ENCODE peak calls at places on chromosome 22, in six cellular contexts. J is SK-N-SH, G is HepG2, Z is K562, X is H1, K is GM12878. L is an unnamed sample.

GRCh38 chr22:22099833-22100812 is 117.5 kb upstream of the TOP3B start:
- DNase-seq in J (no peak), G (no peak), Z (peak), X (no peak), K (no peak), L (no peak)

GRCh38 chr22:50161508-50162390 is 8.8 kb upstream of the PANX2 start:
- DNase-seq in J (no peak), G (no peak), Z (no peak), X (no peak), K (no peak), L (no peak)

GRCh38 chr22:24694971-24695928 is 79.3 kb downstream of the PIWIL3 start:
- DNase-seq in J (no peak), G (no peak), Z (no peak), X (no peak), K (no peak), L (no peak)

GRCh38 chr22:44261164-44261860 is 51.4 kb downstream of the SHISAL1 start:
- DNase-seq in J (no peak), G (no peak), Z (no peak), X (no peak), K (no peak), L (no peak)

GRCh38 chr22:33715626-33716025 is 204.7 kb downstream of the LARGE1 start:
- DNase-seq in J (no peak), G (no peak), Z (no peak), X (no peak), K (no peak), L (no peak)

GRCh38 chr22:32996702-32997101 is 61.5 kb downstream of the SYN3 start:
- DNase-seq in J (no peak), G (no peak), Z (no peak), X (no peak), K (no peak), L (no peak)

GRCh38 chr22:24391836-24392217 is 35.6 kb upstream of the ADORA2A start:
- DNase-seq in J (peak), G (no peak), Z (no peak), X (no peak), K (no peak), L (no peak)

GRCh38 chr22:27380826-27381225 is 420.7 kb downstream of the MN1 start:
- DNase-seq in J (peak), G (no peak), Z (no peak), X (no peak), K (no peak), L (no peak)

GRCh38 chr22:27876684-27877083 is 42.4 kb downstream of the PITPNB start:
- DNase-seq in J (no peak), G (no peak), Z (no peak), X (no peak), K (no peak), L (no peak)

GRCh38 chr22:31872209-31872608 is 72.1 kb upstream of the YWHAH start:
- DNase-seq in J (peak), G (peak), Z (peak), X (no peak), K (no peak), L (no peak)

GRCh38 chr22:50700387-50701075 is 27.9 kb downstream of the SHANK3 start:
- DNase-seq in J (no peak), G (peak), Z (no peak), X (no peak), K (no peak), L (no peak)

GRCh38 chr22:44151661-44152060 is 29.1 kb upstream of the PARVG start:
- DNase-seq in J (no peak), G (no peak), Z (no peak), X (no peak), K (no peak), L (no peak)

DNA sequence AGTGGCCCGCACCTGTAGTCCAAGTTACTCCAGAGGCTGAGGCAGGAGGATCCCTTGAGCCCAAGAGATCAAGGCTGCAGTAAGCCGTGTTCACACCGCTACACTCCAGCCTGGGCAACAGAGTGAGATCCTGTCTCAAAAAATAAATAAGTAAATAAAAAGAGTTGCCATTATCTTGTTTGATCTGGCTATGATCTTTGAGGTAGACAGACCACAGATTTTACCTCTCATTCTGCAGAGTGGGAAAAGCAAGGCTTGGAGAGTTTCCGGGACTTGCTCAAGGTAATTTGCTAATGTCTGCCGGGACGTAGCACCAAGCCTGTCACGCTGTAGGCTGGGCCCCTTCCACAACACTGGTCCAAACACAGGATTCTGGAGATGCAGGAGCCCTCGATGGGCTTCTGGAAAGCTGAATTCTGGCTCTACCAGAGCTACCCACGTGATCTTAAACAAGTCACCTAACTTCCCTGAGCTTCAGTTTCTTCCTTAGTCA is 6.8 kb downstream of the GRAP2 start:
- DNase-seq in J (no peak), G (no peak), Z (no peak), X (no peak), K (no peak), L (no peak)
- H3K4me3 ChIP-seq in J (no peak), G (no peak), Z (no peak), X (no peak), K (peak), L (no peak)

GRCh38 chr22:19599626-19600243 is 75.5 kb upstream of the CLDN5 start:
- DNase-seq in J (no peak), G (no peak), Z (no peak), X (no peak), K (no peak), L (no peak)
- H3K27ac ChIP-seq in J (no peak), G (no peak), Z (no peak), X (no peak), K (no peak), L (no peak)

DNA sequence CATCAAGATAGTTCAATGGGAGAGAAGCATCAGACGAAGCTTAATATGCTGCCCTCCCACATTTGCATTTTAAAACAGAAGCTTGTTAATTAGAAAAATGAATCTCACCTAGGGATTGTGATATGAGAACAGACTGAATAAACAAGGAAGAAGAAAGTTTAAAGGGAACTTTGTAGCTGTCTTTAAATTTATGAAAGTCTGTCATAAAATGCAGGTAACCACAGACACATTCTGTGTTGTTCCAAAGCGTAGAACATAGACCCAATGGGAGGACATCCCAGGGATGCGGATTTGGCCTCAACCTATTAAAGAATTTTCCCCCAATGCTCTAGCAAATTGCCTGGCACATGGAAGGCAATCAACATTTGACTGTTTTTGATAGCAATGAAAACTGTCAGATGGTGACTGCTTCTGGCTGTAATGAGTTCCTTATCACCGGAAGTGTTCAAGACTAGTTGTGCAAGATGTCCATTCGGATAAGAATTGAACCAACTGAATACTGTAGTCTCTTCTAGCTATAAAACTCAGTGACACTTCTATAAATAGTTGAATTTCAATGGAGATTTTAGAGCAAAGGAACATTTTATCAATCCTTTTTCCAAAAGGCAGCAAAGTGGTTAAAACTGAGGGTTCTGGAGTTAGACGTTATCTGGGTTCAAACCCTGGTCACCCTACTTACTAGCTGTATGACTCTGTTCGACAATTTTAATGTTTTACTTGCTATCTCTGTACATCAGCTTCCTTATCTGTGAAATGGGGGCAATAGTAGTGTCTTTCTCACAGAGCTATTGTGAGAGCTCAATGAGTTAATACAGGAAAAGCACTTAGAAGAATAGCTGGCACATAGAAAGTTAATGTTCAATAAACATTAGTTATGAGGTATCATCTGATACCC is 64.9 kb downstream of the LIF start:
- DNase-seq in J (no peak), G (no peak), Z (peak), X (no peak), K (no peak), L (no peak)
- TF ChIP-seq GABPA in J (no peak), G (no peak), Z (peak), X (no peak), K (no peak), L (no peak)

GRCh38 chr22:47210112-47210657 is 447.7 kb downstream of the TBC1D22A start:
- DNase-seq in J (no peak), G (no peak), Z (no peak), X (no peak), K (no peak), L (no peak)

GRCh38 chr22:47207846-47208554 is 445.6 kb downstream of the TBC1D22A start:
- DNase-seq in J (no peak), G (no peak), Z (no peak), X (no peak), K (no peak), L (no peak)

GRCh38 chr22:47209077-47209514 is 446.6 kb downstream of the TBC1D22A start:
- DNase-seq in J (no peak), G (no peak), Z (no peak), X (no peak), K (no peak), L (no peak)

GRCh38 chr22:47210686-47211085 is 448.2 kb downstream of the TBC1D22A start:
- DNase-seq in J (no peak), G (no peak), Z (no peak), X (no peak), K (no peak), L (no peak)

DNA sequence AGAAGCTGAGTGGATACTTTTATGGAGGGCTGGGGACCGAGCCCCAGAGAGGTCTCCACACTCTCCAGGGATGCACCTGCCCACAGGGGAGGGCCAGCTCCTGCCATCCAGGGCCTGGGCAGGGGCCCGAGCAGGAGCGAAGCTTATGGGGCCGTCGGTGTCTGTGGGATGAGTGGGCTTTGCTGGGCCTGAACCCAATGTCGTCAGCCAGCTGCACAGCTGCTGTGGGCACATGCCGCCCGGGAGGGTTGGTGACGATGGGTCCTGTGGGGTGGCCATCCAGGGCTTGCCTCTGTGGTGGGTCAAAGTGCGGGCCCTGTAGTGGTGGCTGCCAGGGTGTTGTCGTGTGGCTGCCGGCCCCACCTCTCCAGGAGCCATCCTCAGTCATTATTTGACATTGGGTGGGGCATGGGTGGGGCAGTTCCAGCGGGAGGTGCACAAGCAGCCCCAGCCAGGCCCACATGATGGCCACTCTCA is 447.1 kb downstream of the TBC1D22A start:
- DNase-seq in J (no peak), G (no peak), Z (no peak), X (no peak), K (no peak), L (no peak)
- H3K4me3 ChIP-seq in J (no peak), G (no peak), Z (no peak), X (no peak), K (no peak), L (no peak)

GRCh38 chr22:37774728-37775127 is 33.0 kb upstream of the GCAT start:
- DNase-seq in J (no peak), G (no peak), Z (no peak), X (no peak), K (no peak), L (no peak)
- H3K27ac ChIP-seq in J (no peak), G (no peak), Z (no peak), X (no peak), K (no peak), L (no peak)

GRCh38 chr22:39073941-39074340 is 3.1 kb upstream of the APOBEC3G start:
- DNase-seq in J (no peak), G (no peak), Z (no peak), X (no peak), K (no peak), L (no peak)

GRCh38 chr22:39070186-39070585 is 6.9 kb upstream of the APOBEC3G start:
- DNase-seq in J (no peak), G (no peak), Z (no peak), X (no peak), K (no peak), L (no peak)

GRCh38 chr22:39068033-39068785 is 8.9 kb upstream of the APOBEC3G start:
- DNase-seq in J (no peak), G (no peak), Z (no peak), X (no peak), K (no peak), L (no peak)
- TF ChIP-seq GABPA in J (no peak), G (no peak), Z (no peak), X (no peak), K (no peak), L (no peak)

DNA sequence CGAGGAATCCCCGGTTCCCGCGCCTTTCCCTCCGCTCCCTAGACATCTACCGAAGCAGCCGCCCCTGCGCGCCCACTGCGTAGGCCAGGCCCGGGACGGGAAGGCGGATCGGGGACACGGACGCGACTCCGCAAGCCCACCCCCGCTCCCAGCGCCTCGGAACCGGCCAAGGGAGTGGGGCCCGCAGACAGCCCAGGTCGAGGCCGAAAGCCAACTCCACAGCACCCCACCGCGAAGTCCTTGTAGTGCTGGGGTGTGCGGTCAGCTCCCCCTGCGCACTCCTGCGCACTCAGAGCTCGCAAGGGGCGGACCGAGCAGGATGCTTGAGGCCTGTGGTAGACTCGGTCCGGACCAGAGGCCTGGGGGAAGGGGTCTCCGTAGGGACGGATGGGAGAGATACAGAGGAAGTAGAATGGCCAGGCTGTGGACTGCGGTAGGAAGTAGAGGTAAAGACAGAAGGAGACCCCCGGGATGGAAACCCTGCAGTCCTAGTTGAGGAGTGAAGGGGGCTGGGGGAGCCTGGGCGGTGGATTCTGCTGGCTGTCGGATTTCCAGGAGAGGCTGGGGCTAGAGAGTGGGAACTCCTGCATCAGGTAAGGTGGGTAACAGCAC is 547 bp upstream of the SCARF2 start:
- DNase-seq in J (no peak), G (no peak), Z (no peak), X (no peak), K (no peak), L (no peak)
- H3K4me3 ChIP-seq in J (peak), G (peak), Z (no peak), X (peak), K (no peak), L (no peak)

GRCh38 chr22:19554834-19555404 is 30.7 kb upstream of the CLDN5 start:
- DNase-seq in J (peak), G (peak), Z (no peak), X (peak), K (no peak), L (no peak)
- H3K27ac ChIP-seq in J (no peak), G (no peak), Z (no peak), X (no peak), K (no peak), L (no peak)

GRCh38 chr22:41916745-41917358 is 2.0 kb upstream of the SHISA8 start:
- DNase-seq in J (no peak), G (no peak), Z (no peak), X (no peak), K (no peak), L (no peak)
- TF ChIP-seq GABPA in J (no peak), G (no peak), Z (no peak), X (no peak), K (no peak), L (no peak)

GRCh38 chr22:49052023-49052538 is 775.6 kb downstream of the BRD1 start:
- DNase-seq in J (no peak), G (no peak), Z (peak), X (no peak), K (no peak), L (no peak)
- H3K4me3 ChIP-seq in J (no peak), G (no peak), Z (peak), X (no peak), K (peak), L (no peak)